ENCODE peak calls at places on chromosomes 12 and 14, in five cellular contexts. Q, V, L, J and H are unnamed samples. For H3K4me1, the result is how much of the 10 kb centered on the place peaks cover.

GRCh38 chr14:97382616-97383226 is 585.5 kb downstream of the VRK1 start:
- DNase-seq in Q (no peak), V (no peak), L (no peak), J (no peak), H (no peak)

GRCh38 chr12:124919646-124920352 is 5.3 kb upstream of the UBC start:
- DNase-seq in Q (peak), V (peak), L (peak), J (peak), H (peak)

GRCh38 chr12:121464331-121464730 is 64.4 kb downstream of the RNF34 start:
- DNase-seq in Q (no peak), V (no peak), L (no peak), J (no peak), H (no peak)

GRCh38 chr12:9331218-9331626 is 123.0 kb upstream of the PZP start:
- DNase-seq in Q (peak), V (peak), L (peak), J (peak), H (no peak)

GRCh38 chr12:47837190-47838171 is 17.8 kb upstream of the HDAC7 start:
- DNase-seq in Q (peak), V (peak), L (peak), J (peak), H (peak)

GRCh38 chr12:108390495-108391203 is 51.5 kb upstream of the CMKLR1 start:
- DNase-seq in Q (no peak), V (no peak), L (no peak), J (peak), H (no peak)

GRCh38 chr14:22200977-22201605 is 387.9 kb downstream of the DAD1 start:
- DNase-seq in Q (peak), V (peak), L (peak), J (peak), H (peak)

GRCh38 chr12:109710747-109711595 is 2.7 kb upstream of the FAM222A start:
- DNase-seq in Q (peak), V (peak), L (no peak), J (no peak), H (peak)

GRCh38 chr12:106847861-106848260 is 73.4 kb downstream of the RIC8B start:
- DNase-seq in Q (no peak), V (no peak), L (no peak), J (no peak), H (no peak)

GRCh38 chr14:74475678-74476077 is 17.4 kb downstream of the NPC2 start:
- DNase-seq in Q (no peak), V (peak), L (peak), J (no peak), H (no peak)

GRCh38 chr12:109881752-109882151 is 1.4 kb upstream of the GLTP start:
- DNase-seq in Q (no peak), V (peak), L (peak), J (no peak), H (no peak)

GRCh38 chr12:113070117-113070906 is 13.8 kb downstream of the DTX1 start:
- DNase-seq in Q (no peak), V (no peak), L (no peak), J (no peak), H (no peak)

GRCh38 chr14:101359221-101360044 is 201.9 kb upstream of the DIO3 start:
- DNase-seq in Q (no peak), V (peak), L (no peak), J (peak), H (peak)

GRCh38 chr12:127717293-127717692 is 549.7 kb upstream of the TMEM132C start:
- DNase-seq in Q (no peak), V (peak), L (no peak), J (no peak), H (no peak)

GRCh38 chr14:94158239-94158888 is 15.8 kb upstream of the PPP4R4 start:
- DNase-seq in Q (no peak), V (no peak), L (no peak), J (no peak), H (no peak)

GRCh38 chr12:11668611-11669010 is 19.1 kb downstream of the ETV6 start:
- DNase-seq in Q (no peak), V (no peak), L (peak), J (no peak), H (peak)

GRCh38 chr12:14723763-14724162 is 27.4 kb upstream of the GUCY2C start:
- DNase-seq in Q (peak), V (peak), L (peak), J (peak), H (peak)

GRCh38 chr12:95997911-95998510 is 1.9 kb upstream of the HAL start:
- DNase-seq in Q (no peak), V (peak), L (peak), J (no peak), H (no peak)

GRCh38 chr14:32201816-32202467 is at the start of gene RNU6-7:
- DNase-seq in Q (peak), V (peak), L (no peak), J (peak), H (peak)

GRCh38 chr12:17108877-17109520 is 503.0 kb upstream of the LMO3 start:
- DNase-seq in Q (no peak), V (no peak), L (peak), J (no peak), H (peak)

GRCh38 chr12:70398002-70398401 is 31.9 kb downstream of the KCNMB4 start:
- DNase-seq in Q (no peak), V (no peak), L (no peak), J (no peak), H (no peak)

GRCh38 chr12:43066471-43066870 is 476.9 kb upstream of the PRICKLE1 start:
- DNase-seq in Q (peak), V (no peak), L (no peak), J (peak), H (no peak)

GRCh38 chr12:67534046-67534445 is 114.5 kb upstream of the DYRK2 start:
- DNase-seq in Q (no peak), V (no peak), L (no peak), J (no peak), H (no peak)

GRCh38 chr14:93073833-93074769 is 41.6 kb downstream of the ITPK1 start:
- DNase-seq in Q (peak), V (peak), L (no peak), J (no peak), H (no peak)

GRCh38 chr12:111093428-111094142 is 173.2 kb upstream of the MYL2 start:
- DNase-seq in Q (no peak), V (no peak), L (no peak), J (no peak), H (no peak)

GRCh38 chr12:111088409-111088808 is 168.0 kb upstream of the MYL2 start:
- DNase-seq in Q (no peak), V (no peak), L (no peak), J (no peak), H (no peak)

GRCh38 chr12:111089616-111090015 is 169.2 kb upstream of the MYL2 start:
- DNase-seq in Q (no peak), V (no peak), L (no peak), J (no peak), H (no peak)

GRCh38 chr12:111094157-111094772 is 173.9 kb upstream of the MYL2 start:
- DNase-seq in Q (no peak), V (no peak), L (no peak), J (no peak), H (no peak)

GRCh38 chr12:111091036-111091435 is 170.7 kb upstream of the MYL2 start:
- DNase-seq in Q (no peak), V (no peak), L (no peak), J (no peak), H (no peak)
- H3K4me1 ChIP-seq in Q (under half), V (under half), L (under half), J (under half), H (under half)

DNA sequence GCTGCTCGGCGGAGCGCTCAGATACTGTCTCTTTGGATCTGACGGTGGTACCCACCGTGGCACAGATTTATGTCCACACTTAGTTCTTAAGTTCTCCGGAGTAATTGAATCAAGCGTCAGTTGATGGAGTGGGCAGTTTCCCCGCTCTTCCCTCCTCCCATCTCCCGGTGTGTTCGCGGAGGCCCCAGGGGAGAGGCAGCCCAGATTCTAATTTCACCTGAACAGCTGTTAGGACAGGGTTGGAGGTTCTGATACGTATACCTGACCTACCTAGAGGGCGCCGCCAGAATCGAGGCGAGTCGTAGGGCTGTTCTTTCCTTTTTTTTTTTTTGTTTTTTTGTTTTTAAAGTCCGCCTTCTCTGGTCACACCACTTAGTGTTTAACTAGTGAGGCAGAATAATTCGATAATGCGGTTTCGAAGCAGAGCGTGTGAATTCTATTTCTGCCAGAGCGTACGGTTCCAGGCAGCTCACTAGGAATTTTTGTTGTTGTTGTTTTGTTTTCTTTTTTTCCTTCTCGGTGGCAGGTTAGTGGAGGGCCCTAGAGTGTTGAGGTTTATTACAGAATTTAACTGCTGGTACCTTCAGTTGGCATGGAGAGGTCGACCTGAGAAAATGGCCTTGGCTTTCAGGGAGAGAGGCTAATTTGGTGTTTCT is 22.3 kb upstream of the GNS start:
- DNase-seq in Q (no peak), V (no peak), L (peak), J (peak), H (peak)
- H3K27ac ChIP-seq in Q (no peak), V (no peak), L (no peak), J (no peak), H (peak)

GRCh38 chr14:60242420-60242819 is 6.6 kb upstream of the PPM1A start:
- DNase-seq in Q (no peak), V (no peak), L (no peak), J (no peak), H (no peak)
- H2AFZ ChIP-seq in Q (no peak), V (no peak), L (no peak), J (no peak), H (no peak)

DNA sequence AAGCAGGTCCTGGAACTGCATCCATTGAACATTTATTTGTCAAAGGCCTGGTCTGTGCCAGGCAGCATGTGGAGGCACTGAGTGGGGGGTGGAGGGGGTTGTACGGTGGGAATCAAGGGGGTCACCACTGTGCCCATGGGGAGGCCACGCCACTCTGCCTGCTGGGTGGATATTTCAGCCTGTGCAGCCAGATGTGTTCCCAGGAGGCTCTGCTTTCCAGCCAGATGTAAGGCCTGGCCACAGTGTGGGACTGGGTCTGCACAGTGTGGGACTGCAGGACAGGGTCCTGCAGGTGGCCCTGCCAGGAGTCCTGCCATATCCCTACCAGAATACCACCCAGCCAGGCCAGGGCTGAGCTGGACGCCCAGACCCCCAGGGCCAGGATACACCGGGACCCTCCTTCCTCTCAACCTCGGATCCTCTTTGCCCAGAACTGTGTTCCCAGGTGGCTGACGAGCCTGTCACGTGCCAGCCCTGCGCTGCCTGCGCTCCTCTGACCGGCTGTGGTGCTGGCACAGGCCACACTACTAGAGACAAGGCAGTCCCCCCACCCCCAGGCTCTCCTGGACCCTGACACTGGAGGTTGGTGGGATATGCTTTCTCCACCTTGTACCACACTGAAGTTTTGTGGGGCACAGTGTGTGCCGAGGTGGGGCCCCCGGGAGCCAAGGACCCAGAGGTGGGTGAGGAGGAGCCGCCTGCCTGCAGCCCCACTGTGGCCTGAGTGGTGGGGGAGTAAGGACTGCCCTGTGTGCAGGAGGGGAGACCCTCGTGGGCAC is 17.5 kb downstream of the XRCC3 start:
- DNase-seq in Q (no peak), V (no peak), L (no peak), J (no peak), H (no peak)
- H3K4me1 ChIP-seq in Q (under half), V (under half), L (under half), J (under half), H (under half)

DNA sequence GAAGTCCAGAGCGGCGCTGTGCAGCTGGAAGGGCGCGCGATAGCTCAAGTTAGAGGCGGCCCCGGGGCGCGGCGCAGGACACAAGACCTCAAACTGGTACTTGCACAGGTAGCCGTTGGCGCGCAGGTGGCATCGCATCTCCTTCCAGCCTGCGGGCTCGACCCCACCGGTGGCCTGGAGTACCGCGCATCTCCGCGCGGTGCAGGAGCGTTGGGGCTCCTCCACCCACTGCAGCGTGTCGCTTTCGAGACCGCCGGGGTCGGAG is 553 bp downstream of the CLEC14A start:
- DNase-seq in Q (peak), V (no peak), L (no peak), J (no peak), H (no peak)
- H3K27ac ChIP-seq in Q (no peak), V (no peak), L (no peak), J (no peak), H (no peak)

GRCh38 chr12:102542816-102543448 is 62.6 kb upstream of the IGF1 start:
- DNase-seq in Q (no peak), V (no peak), L (no peak), J (no peak), H (no peak)
- H2AFZ ChIP-seq in Q (no peak), V (no peak), L (no peak), J (no peak), H (no peak)

GRCh38 chr12:57583008-57583831 is 7.8 kb upstream of the PIP4K2C start:
- DNase-seq in Q (peak), V (peak), L (peak), J (peak), H (peak)

GRCh38 chr12:57584050-57584449 is 6.9 kb upstream of the PIP4K2C start:
- DNase-seq in Q (no peak), V (no peak), L (no peak), J (no peak), H (no peak)

GRCh38 chr12:57585156-57585555 is 5.8 kb upstream of the PIP4K2C start:
- DNase-seq in Q (no peak), V (no peak), L (no peak), J (no peak), H (no peak)

GRCh38 chr12:57586128-57586527 is 4.9 kb upstream of the PIP4K2C start:
- DNase-seq in Q (no peak), V (no peak), L (no peak), J (no peak), H (no peak)

GRCh38 chr12:57584690-57585089 is 6.3 kb upstream of the PIP4K2C start:
- DNase-seq in Q (no peak), V (no peak), L (no peak), J (no peak), H (no peak)
- H3K4me1 ChIP-seq in Q (under half), V (under half), L (under half), J (under half), H (under half)